ENCODE peak calls at places on chromosomes 13 and 19, in four cellular contexts. C is psoas muscle; J is HS-27A; Z is activated naive CD8-positive, alpha-beta T cell treated with anti-CD3 and anti-CD28 coated beads, Interleukin-2, amount 10 ng/mL, durations not matched to agents 7 days and 5 days. T is an unnamed sample.

GRCh38 chr13:92677571-92677970 is 549.0 kb upstream of the GPC6 start:
- DNase-seq in C (no peak), J (no peak), Z (no peak), T (no peak)

GRCh38 chr19:49590071-49590970 is 661 bp upstream of the PRR12 start:
- DNase-seq in C (peak), J (peak), Z (peak), T (peak)

GRCh38 chr19:45769821-45770191 is 754 bp upstream of the SIX5 start:
- DNase-seq in J (peak), Z (no peak), C (peak), T (peak)

GRCh38 chr19:33403221-33403972 is 29.9 kb downstream of the CEBPG start:
- DNase-seq in J (no peak), Z (peak), C (peak), T (peak)

GRCh38 chr19:46469541-46470185 is 1.7 kb downstream of the PNMA8A start:
- DNase-seq in C (no peak), Z (no peak), J (no peak), T (no peak)

GRCh38 chr13:79225487-79226232 is 180.4 kb downstream of the RBM26 start:
- DNase-seq in C (no peak), J (no peak), Z (no peak), T (no peak)

GRCh38 chr13:20973886-20974285 is 71.3 kb upstream of the XPO4 start:
- DNase-seq in J (no peak), Z (no peak), C (no peak), T (no peak)

GRCh38 chr13:79990048-79990447 is 350.9 kb downstream of the SPRY2 start:
- DNase-seq in C (no peak), Z (no peak), J (no peak), T (no peak)

GRCh38 chr13:111429064-111429558 is 108.7 kb downstream of the TEX29 start:
- DNase-seq in C (no peak), Z (no peak), J (no peak), T (no peak)

GRCh38 chr13:41995946-41996345 is 35.0 kb upstream of the VWA8 start:
- DNase-seq in J (no peak), Z (peak), C (no peak), T (no peak)

GRCh38 chr13:27022571-27023311 is 148.9 kb downstream of the USP12 start:
- DNase-seq in C (no peak), J (no peak), Z (no peak), T (no peak)

GRCh38 chr19:2333807-2334211 is 5.3 kb downstream of the SPPL2B start:
- DNase-seq in Z (no peak), C (no peak), J (no peak), T (no peak)

GRCh38 chr19:47729468-47729798 is 15.9 kb upstream of the NOP53 start:
- DNase-seq in J (peak), Z (no peak), C (peak), T (no peak)

GRCh38 chr13:32262165-32262564 is 53.0 kb downstream of the ZAR1L start:
- DNase-seq in C (no peak), J (no peak), Z (no peak), T (no peak)

GRCh38 chr19:45168767-45169351 is 8.1 kb upstream of the NKPD1 start:
- DNase-seq in J (no peak), C (no peak), Z (no peak), T (no peak)

GRCh38 chr19:16458391-16459128 is 13.2 kb downstream of the EPS15L1 start:
- DNase-seq in C (peak), Z (no peak), J (no peak), T (no peak)

GRCh38 chr13:104949840-104950805 is 1585.3 kb downstream of the EFNB2 start:
- DNase-seq in C (no peak), Z (no peak), J (no peak), T (no peak)

GRCh38 chr13:47661076-47661475 is 340.0 kb downstream of the SUCLA2 start:
- DNase-seq in J (no peak), Z (no peak), C (no peak), T (no peak)

GRCh38 chr13:107124129-107124718 is 556.3 kb upstream of the ARGLU1 start:
- DNase-seq in C (no peak), Z (no peak), J (no peak), T (no peak)

GRCh38 chr13:26111797-26112196 is 60.0 kb upstream of the SHISA2 start:
- DNase-seq in Z (no peak), C (no peak), J (no peak), T (no peak)

GRCh38 chr19:11624064-11624463 is 26.8 kb downstream of the ZNF627 start:
- DNase-seq in J (no peak), C (no peak), Z (no peak), T (no peak)

GRCh38 chr13:59259416-59260000 is 904.2 kb downstream of the DIAPH3 start:
- DNase-seq in C (no peak), Z (no peak), J (no peak), T (no peak)

GRCh38 chr13:107018285-107018684 is 450.3 kb upstream of the ARGLU1 start:
- DNase-seq in C (no peak), Z (no peak), J (no peak), T (no peak)

GRCh38 chr19:42505066-42505465 is 23.2 kb downstream of the CEACAM1 start:
- DNase-seq in Z (no peak), C (no peak), J (no peak), T (no peak)